ENCODE peak calls at places on chromosomes 3 and 15, in six cellular contexts. Y, T, E, P, W and N are unnamed samples.

GRCh38 chr3:102258666-102259227 is 176.1 kb upstream of the ZPLD1 start:
- DNase-seq in E (no peak), P (no peak), W (no peak), T (no peak), Y (no peak), N (no peak)

GRCh38 chr3:35498506-35499210 is 140.7 kb upstream of the ARPP21 start:
- DNase-seq in P (no peak), T (no peak), Y (no peak), E (no peak), W (no peak), N (peak; percentile 18)

GRCh38 chr3:146975032-146975431 is 369.9 kb upstream of the PLSCR5 start:
- DNase-seq in P (no peak), Y (no peak), E (no peak), T (no peak), W (no peak), N (no peak)

GRCh38 chr15:84633311-84634227 is 20.5 kb downstream of the WDR73 start:
- DNase-seq in W (peak; percentile 55), T (peak; percentile 79), P (peak; percentile 76), E (peak; percentile 51), Y (peak; percentile 68), N (peak; percentile 84)

GRCh38 chr3:42264399-42265058 is 1.5 kb downstream of the CCK start:
- DNase-seq in W (peak; percentile 78), T (no peak), E (no peak), Y (peak; percentile 70), P (peak; percentile 82), N (no peak)

GRCh38 chr15:49521802-49522201 is 98.8 kb downstream of the FGF7 start:
- DNase-seq in E (no peak), T (no peak), P (peak; percentile 13), Y (no peak), W (no peak), N (peak; percentile 23)

GRCh38 chr15:80202641-80203360 is 49.2 kb downstream of the CTXND1 start:
- DNase-seq in T (no peak), Y (no peak), W (no peak), P (no peak), E (no peak), N (no peak)

GRCh38 chr15:49185473-49185872 is 15.4 kb downstream of the GALK2 start:
- DNase-seq in T (no peak), W (no peak), Y (no peak), E (no peak), P (no peak), N (no peak)

GRCh38 chr3:27209595-27210264 is 159.5 kb downstream of the NEK10 start:
- DNase-seq in E (no peak), Y (no peak), T (no peak), W (no peak), P (no peak), N (no peak)

GRCh38 chr3:123843668-123844067 is 40.5 kb downstream of the MYLK start:
- DNase-seq in W (no peak), P (peak; percentile 64), E (no peak), T (peak; percentile 95), Y (no peak), N (peak; percentile 25)

GRCh38 chr15:80242802-80243201 is 9.2 kb downstream of the CTXND1 start:
- DNase-seq in Y (no peak), T (no peak), P (no peak), E (no peak), W (no peak), N (no peak)

GRCh38 chr3:197440717-197441303 is 115.0 kb downstream of the BDH1 start:
- DNase-seq in E (no peak), P (no peak), Y (no peak), T (no peak), W (no peak), N (no peak)

GRCh38 chr3:134796313-134797079 is 1.4 kb downstream of the EPHB1 start:
- DNase-seq in T (peak; percentile 81), Y (peak; percentile 60), P (peak; percentile 68), E (no peak), W (no peak), N (peak; percentile 22)

GRCh38 chr15:66702770-66703539 is 919 bp downstream of the SMAD6 start:
- DNase-seq in W (no peak), E (no peak), Y (peak; percentile 34), T (peak; percentile 69), P (peak; percentile 51), N (peak; percentile 51)

GRCh38 chr3:49790626-49791411 is 4.5 kb upstream of the IP6K1 start:
- DNase-seq in E (no peak), W (no peak), T (no peak), Y (no peak), P (no peak), N (no peak)

GRCh38 chr15:25783607-25784131 is 79.5 kb downstream of the ATP10A start:
- DNase-seq in P (peak; percentile 88), Y (peak; percentile 86), T (peak; percentile 68), W (no peak), E (peak; percentile 35), N (peak; percentile 33)

GRCh38 chr3:105611304-105612192 is 244.8 kb downstream of the ALCAM start:
- DNase-seq in E (no peak), P (peak; percentile 17), Y (no peak), W (peak; percentile 22), T (no peak), N (no peak)

GRCh38 chr15:71666723-71667122 is 143.6 kb upstream of the NR2E3 start:
- DNase-seq in T (no peak), E (no peak), P (no peak), W (no peak), Y (no peak), N (no peak)

GRCh38 chr3:36147934-36148333 is 232.4 kb upstream of the STAC start:
- DNase-seq in T (no peak), E (no peak), W (no peak), Y (no peak), P (no peak), N (no peak)

GRCh38 chr3:19539488-19540395 is 391.4 kb downstream of the KCNH8 start:
- DNase-seq in W (no peak), T (no peak), P (no peak), E (no peak), Y (no peak), N (no peak)

GRCh38 chr15:63930034-63930433 is 96.3 kb upstream of the HERC1 start:
- DNase-seq in W (no peak), P (no peak), T (no peak), E (no peak), Y (peak; percentile 5), N (no peak)

GRCh38 chr15:74838746-74839525 is 4.0 kb downstream of the ULK3 start:
- DNase-seq in W (no peak), P (no peak), T (no peak), Y (no peak), E (no peak), N (no peak)

GRCh38 chr15:63221346-63221745 is 31.9 kb downstream of the RAB8B start:
- DNase-seq in W (no peak), T (no peak), E (no peak), P (no peak), Y (no peak), N (no peak)

GRCh38 chr3:27943106-27943505 is 221.0 kb upstream of the EOMES start:
- DNase-seq in P (peak; percentile 85), T (peak; percentile 59), E (no peak), W (no peak), Y (peak; percentile 56), N (peak; percentile 55)

GRCh38 chr15:52137432-52138357 is 25.1 kb upstream of the BCL2L10 start:
- DNase-seq in P (no peak), Y (no peak), T (no peak), E (no peak), W (no peak), N (no peak)

GRCh38 chr15:100670505-100671021 is 68.2 kb downstream of the ASB7 start:
- DNase-seq in P (no peak), Y (no peak), W (no peak), E (no peak), T (no peak), N (no peak)

GRCh38 chr3:182683335-182684257 is 109.7 kb upstream of the ATP11B start:
- DNase-seq in W (peak; percentile 65), P (peak; percentile 86), T (peak; percentile 81), E (peak; percentile 36), Y (peak; percentile 69), N (peak; percentile 79)

GRCh38 chr15:80418892-80419537 is 14.8 kb downstream of the ARNT2 start:
- DNase-seq in W (no peak), E (no peak), T (peak; percentile 69), Y (no peak), P (peak; percentile 88), N (peak; percentile 72)

GRCh38 chr15:42832577-42832976 is 88.0 kb downstream of the TTBK2 start:
- DNase-seq in P (no peak), E (no peak), T (no peak), W (peak; percentile 29), Y (no peak), N (peak; percentile 79)

GRCh38 chr3:114447545-114447944 is 153.7 kb downstream of the TIGIT start:
- DNase-seq in Y (no peak), P (no peak), E (no peak), W (no peak), T (no peak), N (no peak)
- TF ChIP-seq CTCF in Y (no peak), P (peak; percentile 32), E (no peak), W (no peak), T (no peak), N (no peak)

GRCh38 chr3:139937674-139938279 is 2.8 kb downstream of the CLSTN2 start:
- DNase-seq in W (no peak), T (peak; percentile 48), E (no peak), Y (peak; percentile 51), P (peak; percentile 57), N (peak; percentile 47)

GRCh38 chr3:139935866-139936817 is 1.2 kb downstream of the CLSTN2 start:
- DNase-seq in E (no peak), Y (peak; percentile 47), W (peak; percentile 11), T (peak; percentile 61), P (peak; percentile 71), N (no peak)

GRCh38 chr3:139934557-139935070 is 371 bp upstream of the CLSTN2 start:
- DNase-seq in E (no peak), W (no peak), Y (peak; percentile 84), T (peak; percentile 85), P (peak; percentile 92), N (peak; percentile 90)

GRCh38 chr3:139939681-139940190 is 4.8 kb downstream of the CLSTN2 start:
- DNase-seq in T (no peak), W (no peak), E (no peak), Y (no peak), P (no peak), N (no peak)

GRCh38 chr3:139935071-139935865 is at the start of gene CLSTN2:
- DNase-seq in Y (peak; percentile 76), P (peak; percentile 79), T (peak; percentile 92), E (no peak), W (peak; percentile 17), N (peak; percentile 92)
- TF ChIP-seq CTCF in Y (no peak), P (no peak), T (no peak), E (no peak), W (no peak), N (no peak)

DNA sequence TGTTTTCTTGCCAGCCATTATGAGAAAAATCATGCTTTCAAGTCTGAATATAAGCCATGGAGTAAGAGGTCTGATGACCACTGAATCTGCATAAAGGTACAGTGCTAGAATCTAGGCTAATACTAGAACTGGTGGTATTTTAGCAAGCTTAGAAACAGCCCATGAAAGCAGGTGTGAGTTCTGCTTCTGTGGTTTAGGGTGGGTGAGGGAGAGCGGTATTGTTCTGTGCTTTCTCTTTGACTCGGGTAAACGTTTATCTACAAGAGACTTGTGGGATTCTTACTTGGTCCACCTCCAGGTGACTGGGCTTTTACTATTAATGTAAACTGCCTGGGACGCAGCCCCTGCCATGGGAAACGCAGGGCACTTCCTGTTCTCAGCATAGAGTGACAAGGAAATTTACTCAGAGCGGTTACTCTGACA is 55.2 kb downstream of the PGPEP1L start:
- DNase-seq in P (no peak), W (peak; percentile 91), Y (no peak), E (no peak), T (no peak), N (no peak)
- TF ChIP-seq CTCF in P (no peak), W (no peak), Y (no peak), E (no peak), T (no peak), N (no peak)

GRCh38 chr3:15812183-15812582 is 14.4 kb upstream of the ANKRD28 start:
- DNase-seq in Y (no peak), P (peak; percentile 27), W (no peak), E (no peak), T (no peak), N (no peak)
- TF ChIP-seq CTCF in Y (no peak), P (peak; percentile 48), W (peak; percentile 50), E (peak; percentile 36), T (peak; percentile 50), N (peak; percentile 34)